ENCODE peak calls at places on chromosomes 11 and 22, in ten cellular contexts. V, J, T, I, D, G, W, U, Q and R are unnamed samples.

GRCh38 chr11:86577663-86578636 is 94.5 kb downstream of the ME3 start:
- DNase-seq in T (no peak), I (no peak), V (peak; percentile 15), G (peak; percentile 78), U (no peak), D (no peak), J (peak; percentile 97), W (no peak), Q (peak; percentile 49), R (peak; percentile 22)

GRCh38 chr11:79045018-79045787 is 395.6 kb downstream of the TENM4 start:
- DNase-seq in D (no peak), G (no peak), J (no peak), W (no peak), I (no peak), T (no peak), U (no peak), Q (no peak), V (no peak), R (no peak)

GRCh38 chr11:925496-926301 is at the start of gene AP2A2:
- DNase-seq in U (peak; percentile 93), I (peak; percentile 90), V (peak; percentile 76), T (peak; percentile 82), J (peak; percentile 86), D (peak; percentile 64), G (peak; percentile 93), W (peak; percentile 73), Q (peak; percentile 58), R (peak; percentile 46)

GRCh38 chr11:2531277-2531986 is 86.6 kb downstream of the KCNQ1 start:
- DNase-seq in W (peak; percentile 8), V (peak; percentile 34), U (peak; percentile 67), G (peak; percentile 82), I (peak; percentile 80), Q (no peak), D (no peak), J (peak; percentile 56), T (peak; percentile 35), R (peak; percentile 14)

GRCh38 chr22:44574057-44574456 is 76.0 kb upstream of the RTL6 start:
- DNase-seq in I (no peak), T (no peak), D (no peak), J (peak; percentile 69), V (peak; percentile 38), G (peak; percentile 64), W (no peak), Q (peak; percentile 81), U (no peak), R (no peak)

GRCh38 chr11:130528862-130529261 is 80.4 kb downstream of the ADAMTS15 start:
- DNase-seq in G (no peak), W (no peak), D (no peak), I (no peak), U (no peak), J (no peak), Q (no peak), T (no peak), V (no peak), R (no peak)

GRCh38 chr22:42286205-42286604 is 15.8 kb upstream of the TCF20 start:
- DNase-seq in T (no peak), U (no peak), D (no peak), Q (no peak), W (no peak), V (no peak), I (no peak), J (no peak), G (no peak), R (no peak)

GRCh38 chr11:45444796-45445195 is 158.7 kb upstream of the SYT13 start:
- DNase-seq in D (no peak), G (no peak), W (no peak), U (no peak), I (no peak), T (no peak), V (no peak), Q (peak; percentile 18), J (no peak), R (no peak)

GRCh38 chr11:66087148-66087908 is 17.3 kb downstream of the PACS1 start:
- DNase-seq in D (no peak), Q (no peak), I (no peak), J (no peak), G (no peak), W (no peak), U (no peak), V (no peak), T (no peak), R (no peak)

GRCh38 chr11:103773059-103773458 is 263.4 kb upstream of the DDI1 start:
- DNase-seq in W (no peak), I (no peak), U (no peak), V (peak; percentile 11), Q (no peak), T (no peak), D (no peak), J (peak; percentile 90), G (no peak), R (no peak)